ENCODE peak calls at places on chromosomes 13 and 19, in six cellular contexts. J is transverse colon; I is heart right ventricle; Z is H9; H is suprapubic skin; R is CD8-positive, alpha-beta T cell. P is an unnamed sample.

GRCh38 chr13:113616991-113617749 is 32.6 kb downstream of the TFDP1 start:
- DNase-seq in I (no peak), Z (peak; percentile 61), R (no peak), H (no peak), J (no peak), P (no peak)

GRCh38 chr13:76972430-76972829 is 19.5 kb upstream of the CLN5 start:
- DNase-seq in R (no peak), Z (peak; percentile 33), J (no peak), H (no peak), I (no peak), P (no peak)

GRCh38 chr13:112671359-112671758 is 18.5 kb upstream of the ATP11A start:
- DNase-seq in R (no peak), I (no peak), Z (no peak), J (no peak), H (peak; percentile 54), P (no peak)

GRCh38 chr19:1252818-1253513 is 4.6 kb downstream of the MIDN start:
- DNase-seq in H (peak; percentile 96), I (peak; percentile 94), J (peak; percentile 91), R (peak; percentile 66), Z (no peak), P (peak; percentile 96)

GRCh38 chr19:48967346-48968178 is 2.5 kb downstream of the FTL start:
- DNase-seq in H (no peak), R (no peak), Z (peak; percentile 55), J (peak; percentile 42), I (no peak), P (no peak)

GRCh38 chr19:19352823-19353222 is 32.2 kb downstream of the MAU2 start:
- DNase-seq in I (no peak), H (no peak), R (no peak), Z (no peak), J (no peak), P (no peak)

GRCh38 chr13:110610955-110611595 is 4.3 kb upstream of the NAXD start:
- DNase-seq in I (no peak), Z (no peak), R (no peak), H (no peak), J (no peak), P (no peak)

GRCh38 chr19:13717194-13717643 is 47.1 kb upstream of the MRI1 start:
- DNase-seq in H (no peak), J (no peak), I (no peak), Z (no peak), R (no peak), P (no peak)

GRCh38 chr19:2381151-2381822 is 21.2 kb downstream of the TMPRSS9 start:
- DNase-seq in I (no peak), Z (no peak), J (no peak), R (no peak), H (no peak), P (no peak)

GRCh38 chr19:10074153-10074552 is 12.0 kb upstream of the SHFL start:
- DNase-seq in J (no peak), H (no peak), R (no peak), I (no peak), Z (no peak), P (no peak)

GRCh38 chr13:41428155-41428554 is 29.2 kb upstream of the RGCC start:
- DNase-seq in J (no peak), R (peak; percentile 10), Z (peak; percentile 40), H (no peak), I (peak; percentile 6), P (no peak)

GRCh38 chr19:566403-566802 is 6.0 kb upstream of the BSG start:
- DNase-seq in I (no peak), Z (no peak), J (peak; percentile 61), R (no peak), H (no peak), P (no peak)

GRCh38 chr19:45677351-45678230 is 9.6 kb downstream of the GIPR start:
- DNase-seq in H (peak; percentile 90), R (peak; percentile 61), J (peak; percentile 95), Z (peak; percentile 100), I (peak; percentile 54), P (peak; percentile 76)

GRCh38 chr19:31285744-31286143 is 63.5 kb downstream of the TSHZ3 start:
- DNase-seq in I (no peak), R (no peak), H (no peak), J (no peak), Z (no peak), P (peak; percentile 48)

GRCh38 chr13:111907341-111907880 is 159.5 kb upstream of the SOX1 start:
- DNase-seq in R (no peak), Z (peak; percentile 12), I (no peak), H (peak; percentile 48), J (no peak), P (no peak)

GRCh38 chr13:106496072-106496997 is 39.1 kb downstream of the EFNB2 start:
- DNase-seq in I (peak; percentile 83), J (no peak), Z (no peak), R (no peak), H (no peak), P (no peak)

GRCh38 chr19:31610036-31610435 is 260.8 kb upstream of the TSHZ3 start:
- DNase-seq in J (no peak), R (no peak), H (no peak), I (no peak), Z (no peak), P (no peak)

GRCh38 chr13:23871616-23872220 is 17.5 kb downstream of the MIPEP start:
- DNase-seq in R (no peak), Z (no peak), H (no peak), I (no peak), J (no peak), P (no peak)

GRCh38 chr13:61086052-61086451 is 329.6 kb downstream of the PCDH20 start:
- DNase-seq in J (no peak), R (no peak), Z (no peak), H (no peak), I (no peak), P (no peak)

GRCh38 chr13:77820431-77821149 is 98.0 kb downstream of the EDNRB start:
- DNase-seq in R (no peak), Z (no peak), J (no peak), I (no peak), H (no peak), P (no peak)

GRCh38 chr19:13044160-13044853 is 49.0 kb downstream of the NFIX start:
- DNase-seq in Z (no peak), H (no peak), I (no peak), R (peak; percentile 29), J (no peak), P (peak; percentile 76)

GRCh38 chr19:58265100-58265499 is 13.7 kb upstream of the ZNF8 start:
- DNase-seq in I (no peak), R (no peak), J (no peak), Z (no peak), H (no peak), P (no peak)
- H3K9me3 ChIP-seq in I (peaks cover 100% of the 10 kb centered on the region), R (peaks cover 55% of the 10 kb centered on the region), J (peaks cover 98% of the 10 kb centered on the region), Z (peaks cover 75% of the 10 kb centered on the region), H (peaks cover 88% of the 10 kb centered on the region), P (peaks cover 100% of the 10 kb centered on the region)

GRCh38 chr13:42495751-42496150 is 78.2 kb upstream of the TNFSF11 start:
- DNase-seq in J (no peak), H (no peak), I (no peak), Z (no peak), R (no peak), P (no peak)

GRCh38 chr13:42494157-42494556 is 79.8 kb upstream of the TNFSF11 start:
- DNase-seq in H (no peak), R (no peak), I (no peak), Z (no peak), J (no peak), P (no peak)

GRCh38 chr13:42492372-42492920 is 81.5 kb upstream of the TNFSF11 start:
- DNase-seq in I (no peak), H (no peak), Z (no peak), R (no peak), J (no peak), P (no peak)

GRCh38 chr13:42497798-42498197 is 76.2 kb upstream of the TNFSF11 start:
- DNase-seq in Z (no peak), H (no peak), R (no peak), J (no peak), I (no peak), P (no peak)

DNA sequence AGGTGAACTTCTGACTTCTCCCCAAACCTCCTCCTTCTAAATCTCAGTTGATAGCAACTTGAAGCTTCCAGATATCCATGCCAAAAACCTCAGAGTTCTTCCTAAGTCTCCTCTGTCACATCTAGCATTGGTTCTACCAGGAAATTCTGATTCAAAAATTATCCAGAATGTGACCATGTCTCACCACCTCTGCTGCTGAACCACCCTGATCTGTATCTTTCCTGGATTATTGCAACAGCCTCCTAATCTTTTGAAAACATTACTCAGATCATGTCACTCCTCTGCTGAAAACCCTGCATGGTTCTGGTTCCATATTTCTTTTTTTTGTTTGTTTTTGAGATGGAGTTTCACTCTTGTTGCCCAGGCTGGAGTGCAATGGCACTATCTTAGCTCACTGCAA is 78.7 kb upstream of the TNFSF11 start:
- DNase-seq in R (no peak), J (no peak), Z (no peak), H (no peak), I (no peak), P (no peak)
- H3K4me1 ChIP-seq in R (no peaks in the 10 kb centered on the region), J (no peaks in the 10 kb centered on the region), Z (no peaks in the 10 kb centered on the region), H (no peaks in the 10 kb centered on the region), I (no peaks in the 10 kb centered on the region), P (no peaks in the 10 kb centered on the region)

GRCh38 chr13:20848944-20849343 is 53.6 kb downstream of the XPO4 start:
- DNase-seq in Z (no peak), J (no peak), R (no peak), H (no peak), I (no peak), P (no peak)
- H3K27ac ChIP-seq in Z (no peak overlapping the region), J (no peak overlapping the region), R (no peak overlapping the region), H (no peak overlapping the region), I (peak overlapping the region; percentile 70), P (no peak overlapping the region)

GRCh38 chr19:55855160-55855559 is 18.8 kb downstream of the NLRP4 start:
- DNase-seq in Z (no peak), H (no peak), I (no peak), R (no peak), J (no peak), P (no peak)

GRCh38 chr19:55858401-55858800 is 22.1 kb downstream of the NLRP4 start:
- DNase-seq in R (no peak), I (no peak), H (no peak), J (no peak), Z (no peak), P (no peak)

GRCh38 chr19:55857974-55858373 is 21.6 kb downstream of the NLRP4 start:
- DNase-seq in R (no peak), I (no peak), Z (no peak), H (no peak), J (no peak), P (no peak)

GRCh38 chr19:55857149-55857548 is 20.8 kb downstream of the NLRP4 start:
- DNase-seq in H (no peak), J (no peak), R (no peak), I (no peak), Z (no peak), P (no peak)
- H3K9me3 ChIP-seq in H (peaks cover 8% of the 10 kb centered on the region), J (no peaks in the 10 kb centered on the region), R (no peaks in the 10 kb centered on the region), I (no peaks in the 10 kb centered on the region), Z (peaks cover 94% of the 10 kb centered on the region), P (no peaks in the 10 kb centered on the region)

DNA sequence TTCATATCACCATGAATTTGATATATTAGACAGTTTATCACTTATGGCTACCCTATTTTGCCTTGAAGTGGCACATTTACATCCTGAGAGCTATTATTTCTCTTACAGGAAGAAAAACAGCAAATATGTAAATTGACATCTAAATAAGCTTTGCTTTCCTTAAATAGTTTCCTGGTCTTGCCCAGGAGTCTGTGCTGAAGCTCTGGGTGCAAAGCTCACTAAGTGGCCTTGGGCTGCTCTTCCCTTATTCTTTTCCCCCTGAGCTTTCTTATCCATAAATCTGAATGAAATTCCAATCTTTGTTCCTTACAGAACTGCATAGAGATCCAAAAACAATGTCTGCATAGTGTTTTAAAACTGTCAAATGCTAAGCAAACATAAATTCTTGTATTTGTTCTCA is 56.3 kb downstream of the TNFSF13B start:
- DNase-seq in H (no peak), R (no peak), Z (no peak), J (no peak), I (no peak), P (no peak)
- H3K4me1 ChIP-seq in H (no peaks in the 10 kb centered on the region), R (no peaks in the 10 kb centered on the region), Z (peaks cover 4% of the 10 kb centered on the region), J (peaks cover 8% of the 10 kb centered on the region), I (no peaks in the 10 kb centered on the region), P (no peaks in the 10 kb centered on the region)